ENCODE peak calls at places on chromosome 6, in seven cellular contexts. X, T, N, I, L, O and Q are unnamed samples. For H3K9me3 and H3K4me1, the result is how much of the 10 kb centered on the place peaks cover.

GRCh38 chr6:112338310-112338709 is 8.8 kb upstream of the RFPL4B start:
- DNase-seq in X (no peak), T (no peak), N (no peak), I (no peak), L (no peak), O (no peak), Q (peak)

GRCh38 chr6:127775371-127775770 is 125.5 kb downstream of the THEMIS start:
- DNase-seq in X (no peak), T (no peak), N (no peak), I (no peak), L (no peak), O (no peak), Q (no peak)

GRCh38 chr6:131210469-131210868 is 75.2 kb downstream of the AKAP7 start:
- DNase-seq in X (no peak), T (no peak), N (no peak), I (no peak), L (no peak), O (no peak), Q (no peak)

GRCh38 chr6:56076033-56076432 is 171.3 kb downstream of the COL21A1 start:
- DNase-seq in X (no peak), T (no peak), N (no peak), I (no peak), L (no peak), O (no peak), Q (no peak)

GRCh38 chr6:136609878-136610706 is 59.9 kb upstream of the MAP7 start:
- DNase-seq in X (no peak), T (peak), N (peak), I (peak), L (peak), O (peak), Q (peak)

GRCh38 chr6:124676033-124676432 is 286.2 kb upstream of the RNF217 start:
- DNase-seq in X (no peak), T (no peak), N (no peak), I (no peak), L (no peak), O (no peak), Q (no peak)

GRCh38 chr6:33190504-33191107 is 1.7 kb downstream of the COL11A2 start:
- DNase-seq in X (no peak), T (no peak), N (no peak), I (no peak), L (no peak), O (no peak), Q (no peak)

GRCh38 chr6:13743736-13744127 is 32.1 kb upstream of the RANBP9 start:
- DNase-seq in X (no peak), T (no peak), N (no peak), I (no peak), L (no peak), O (no peak), Q (no peak)

GRCh38 chr6:35318200-35318844 is 20.7 kb downstream of the DEF6 start:
- DNase-seq in X (peak), T (no peak), N (no peak), I (peak), L (peak), O (peak), Q (peak)

GRCh38 chr6:169984181-169985120 is 233.0 kb downstream of the ERMARD start:
- DNase-seq in X (no peak), T (no peak), N (no peak), I (no peak), L (no peak), O (no peak), Q (peak)

GRCh38 chr6:87830834-87831374 is 128.9 kb upstream of the AKIRIN2 start:
- DNase-seq in X (no peak), T (no peak), N (no peak), I (no peak), L (peak), O (no peak), Q (no peak)

GRCh38 chr6:12841619-12842018 is 125.1 kb downstream of the PHACTR1 start:
- DNase-seq in X (no peak), T (no peak), N (no peak), I (no peak), L (no peak), O (no peak), Q (no peak)

GRCh38 chr6:148999501-148999900 is 252.7 kb downstream of the UST start:
- DNase-seq in X (no peak), T (no peak), N (no peak), I (no peak), L (no peak), O (no peak), Q (no peak)

GRCh38 chr6:97361286-97361685 is 78.3 kb upstream of the MMS22L start:
- DNase-seq in X (no peak), T (no peak), N (no peak), I (no peak), L (no peak), O (no peak), Q (no peak)

GRCh38 chr6:150967910-150968309 is 102.4 kb downstream of the MTHFD1L start:
- DNase-seq in X (peak), T (no peak), N (no peak), I (no peak), L (no peak), O (no peak), Q (no peak)

GRCh38 chr6:168035661-168036616 is 38.5 kb downstream of the KIF25 start:
- DNase-seq in X (no peak), T (no peak), N (no peak), I (no peak), L (peak), O (peak), Q (no peak)

GRCh38 chr6:116438590-116439448 is 22.4 kb upstream of the CALHM6 start:
- DNase-seq in X (no peak), T (no peak), N (no peak), I (no peak), L (no peak), O (no peak), Q (no peak)

GRCh38 chr6:139549561-139550070 is 175.2 kb upstream of the CITED2 start:
- DNase-seq in X (no peak), T (no peak), N (no peak), I (no peak), L (no peak), O (no peak), Q (no peak)

GRCh38 chr6:27471365-27472115 is 1.4 kb downstream of the ZNF184 start:
- DNase-seq in X (no peak), T (no peak), N (no peak), I (no peak), L (no peak), O (no peak), Q (no peak)

GRCh38 chr6:18469486-18469885 is 82.3 kb downstream of the RNF144B start:
- DNase-seq in X (no peak), T (no peak), N (no peak), I (no peak), L (no peak), O (no peak), Q (no peak)

GRCh38 chr6:27837636-27838512 is 74.3 kb downstream of the OR2B2 start:
- DNase-seq in X (peak), T (peak), N (peak), I (peak), L (peak), O (peak), Q (peak)

GRCh38 chr6:137510923-137511322 is 16.7 kb upstream of the OLIG3 start:
- DNase-seq in X (no peak), T (no peak), N (no peak), I (no peak), L (no peak), O (no peak), Q (no peak)

GRCh38 chr6:40568062-40568708 is 19.0 kb downstream of the LRFN2 start:
- DNase-seq in X (no peak), T (no peak), N (no peak), I (no peak), L (no peak), O (no peak), Q (no peak)

GRCh38 chr6:161351855-161352254 is 78.0 kb upstream of the AGPAT4 start:
- DNase-seq in X (no peak), T (no peak), N (no peak), I (no peak), L (no peak), O (no peak), Q (no peak)

GRCh38 chr6:42041131-42042055 is 8.9 kb upstream of the TAF8 start:
- DNase-seq in X (no peak), T (no peak), N (no peak), I (no peak), L (no peak), O (peak), Q (no peak)

GRCh38 chr6:134624781-134625180 is 306.9 kb upstream of the SGK1 start:
- DNase-seq in X (no peak), T (no peak), N (no peak), I (no peak), L (no peak), O (no peak), Q (no peak)

GRCh38 chr6:25041676-25042598 is 106.2 kb upstream of the RIPOR2 start:
- DNase-seq in X (no peak), T (no peak), N (no peak), I (no peak), L (no peak), O (no peak), Q (no peak)

GRCh38 chr6:53064726-53065265 is 408 bp upstream of the FBXO9 start:
- DNase-seq in X (peak), T (peak), N (peak), I (peak), L (peak), O (peak), Q (peak)

GRCh38 chr6:90000864-90001731 is 106.8 kb downstream of the GJA10 start:
- DNase-seq in X (no peak), T (no peak), N (no peak), I (no peak), L (no peak), O (no peak), Q (no peak)

GRCh38 chr6:28742668-28743270 is 181.0 kb downstream of the TRIM27 start:
- DNase-seq in X (no peak), T (no peak), N (peak), I (no peak), L (no peak), O (no peak), Q (no peak)

GRCh38 chr6:88670369-88670768 is 293.0 kb downstream of the RNGTT start:
- DNase-seq in X (no peak), T (no peak), N (no peak), I (no peak), L (no peak), O (no peak), Q (no peak)

GRCh38 chr6:111846511-111847409 is 26.5 kb downstream of the FYN start:
- DNase-seq in X (no peak), T (no peak), N (no peak), I (no peak), L (no peak), O (peak), Q (no peak)

GRCh38 chr6:144546807-144547206 is 261.7 kb downstream of the UTRN start:
- DNase-seq in X (no peak), T (no peak), N (no peak), I (no peak), L (no peak), O (no peak), Q (no peak)

GRCh38 chr6:143183735-143184134 is 123.0 kb downstream of the AIG1 start:
- DNase-seq in X (no peak), T (no peak), N (no peak), I (no peak), L (no peak), O (no peak), Q (no peak)

GRCh38 chr6:22030730-22031619 is 265.9 kb downstream of the PRL start:
- DNase-seq in X (no peak), T (no peak), N (no peak), I (no peak), L (no peak), O (no peak), Q (no peak)

GRCh38 chr6:22029169-22029568 is 267.7 kb downstream of the PRL start:
- DNase-seq in X (no peak), T (peak), N (no peak), I (no peak), L (no peak), O (no peak), Q (no peak)

GRCh38 chr6:22027226-22027725 is 269.6 kb downstream of the PRL start:
- DNase-seq in X (no peak), T (no peak), N (no peak), I (no peak), L (no peak), O (no peak), Q (no peak)

GRCh38 chr6:22026160-22026678 is 270.6 kb downstream of the PRL start:
- DNase-seq in X (no peak), T (no peak), N (no peak), I (no peak), L (no peak), O (no peak), Q (no peak)

GRCh38 chr6:22028403-22028802 is 268.4 kb downstream of the PRL start:
- DNase-seq in X (no peak), T (no peak), N (no peak), I (no peak), L (no peak), O (no peak), Q (no peak)
- H3K9me3 ChIP-seq in X (under half), T (under half), N (under half), I (under half), L (under half), O (under half), Q (under half)

DNA sequence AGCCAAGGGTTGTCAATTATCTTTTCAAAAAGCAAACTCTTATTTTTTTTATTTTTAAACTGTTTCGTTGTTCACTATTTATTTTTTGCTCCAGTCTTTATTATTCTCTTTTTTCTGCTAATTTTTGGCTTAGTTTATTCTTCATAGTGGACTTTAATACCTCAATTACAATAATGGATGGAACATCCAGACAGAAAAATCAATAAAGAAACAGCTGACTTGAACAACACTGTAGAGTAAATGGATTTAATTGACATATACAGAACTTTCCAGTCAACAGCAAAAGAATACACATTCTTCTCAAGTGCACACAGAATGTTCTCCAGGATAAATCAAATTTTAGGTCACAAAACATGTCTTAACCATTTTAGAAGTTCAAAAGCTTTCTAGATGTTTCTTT is 111.5 kb downstream of the MEI4 start:
- DNase-seq in X (no peak), T (no peak), N (no peak), I (no peak), L (no peak), O (no peak), Q (no peak)
- H3K4me1 ChIP-seq in X (under half), T (under half), N (under half), I (under half), L (under half), O (under half), Q (under half)

GRCh38 chr6:160015778-160016684 is 47.1 kb downstream of the IGF2R start:
- DNase-seq in X (no peak), T (no peak), N (no peak), I (no peak), L (no peak), O (no peak), Q (no peak)
- H3K4me3 ChIP-seq in X (no peak), T (no peak), N (no peak), I (no peak), L (no peak), O (no peak), Q (no peak)

GRCh38 chr6:155346957-155347356 is 32.7 kb upstream of the TFB1M start:
- DNase-seq in X (no peak), T (no peak), N (no peak), I (no peak), L (no peak), O (no peak), Q (no peak)
- H3K9me3 ChIP-seq in X (under half), T (under half), N (under half), I (under half), L (under half), O (under half), Q (under half)

DNA sequence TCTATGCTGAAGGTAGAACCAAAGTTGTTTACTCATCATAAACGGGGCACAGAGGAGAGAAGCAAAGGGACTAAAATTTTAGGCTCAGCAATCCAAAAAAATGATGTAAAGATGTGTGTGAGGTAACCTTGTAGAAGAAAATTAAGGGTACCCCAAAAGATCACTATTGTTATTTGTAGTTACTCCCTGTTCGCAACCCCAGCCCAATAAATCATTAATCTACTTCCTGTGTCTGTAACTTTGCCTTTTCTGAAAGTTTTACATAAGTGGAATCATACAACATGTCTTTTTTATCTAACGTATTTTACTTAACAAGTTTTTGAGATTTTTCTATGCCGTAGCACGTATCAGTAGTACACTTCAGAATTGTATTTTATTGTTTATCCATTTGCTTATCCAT is 1114.8 kb upstream of the GJE1 start:
- DNase-seq in X (no peak), T (no peak), N (no peak), I (no peak), L (no peak), O (no peak), Q (no peak)
- H3K4me1 ChIP-seq in X (under half), T (under half), N (under half), I (under half), L (under half), O (under half), Q (under half)

GRCh38 chr6:29827579-29828470 is at the start of gene HLA-G:
- DNase-seq in X (peak), T (no peak), N (no peak), I (no peak), L (peak), O (no peak), Q (no peak)
- H3K4me3 ChIP-seq in X (peak), T (peak), N (no peak), I (no peak), L (peak), O (peak), Q (no peak)

GRCh38 chr6:45275358-45275757 is 52.8 kb upstream of the RUNX2 start:
- DNase-seq in X (no peak), T (no peak), N (no peak), I (no peak), L (no peak), O (no peak), Q (no peak)

GRCh38 chr6:45272626-45273025 is 55.5 kb upstream of the RUNX2 start:
- DNase-seq in X (no peak), T (no peak), N (no peak), I (no peak), L (no peak), O (no peak), Q (no peak)

GRCh38 chr6:45278367-45278766 is 49.8 kb upstream of the RUNX2 start:
- DNase-seq in X (no peak), T (no peak), N (no peak), I (no peak), L (no peak), O (no peak), Q (no peak)
- H3K9me3 ChIP-seq in X (under half), T (under half), N (under half), I (under half), L (under half), O (under half), Q (under half)